ENCODE peak calls at places on chromosome 16, in four cellular contexts. G is ovary, W is body of pancreas, P is IMR-90. S is an unnamed sample.

GRCh38 chr16:27232875-27233605 is 29.7 kb downstream of the KDM8 start:
- DNase-seq in G (peak), W (no peak), P (no peak), S (peak)

GRCh38 chr16:50273888-50274770 is 7.8 kb downstream of the ADCY7 start:
- DNase-seq in W (no peak), G (peak), P (no peak), S (no peak)

GRCh38 chr16:31703526-31704128 is 170.0 kb upstream of the ZNF267 start:
- DNase-seq in P (no peak), G (no peak), W (no peak), S (no peak)

GRCh38 chr16:66427871-66428681 is 981 bp downstream of the BEAN1 start:
- DNase-seq in W (no peak), P (no peak), G (no peak), S (no peak)

GRCh38 chr16:84844049-84844350 is 24.2 kb downstream of the CRISPLD2 start:
- DNase-seq in P (no peak), G (no peak), W (peak), S (no peak)

GRCh38 chr16:25065899-25066298 is 45.6 kb upstream of the LCMT1 start:
- DNase-seq in G (no peak), W (no peak), P (no peak), S (no peak)

GRCh38 chr16:1330260-1330914 is 3.1 kb upstream of the BAIAP3 start:
- DNase-seq in P (no peak), W (no peak), G (no peak), S (no peak)

GRCh38 chr16:25713785-25714570 is 22.2 kb downstream of the HS3ST4 start:
- DNase-seq in W (no peak), G (no peak), P (no peak), S (no peak)

GRCh38 chr16:30083216-30084055 is 7.6 kb downstream of the PPP4C start:
- DNase-seq in P (no peak), W (no peak), G (no peak), S (no peak)

GRCh38 chr16:67241008-67241900 is 6.0 kb downstream of the FHOD1 start:
- DNase-seq in G (no peak), P (peak), W (peak), S (peak)

GRCh38 chr16:9008335-9009260 is 44.9 kb upstream of the USP7 start:
- DNase-seq in P (peak), G (peak), W (peak), S (peak)

GRCh38 chr16:27740496-27741201 is 190.7 kb downstream of the KATNIP start:
- DNase-seq in W (no peak), G (no peak), P (no peak), S (no peak)

GRCh38 chr16:78791011-78791410 is 691.6 kb downstream of the WWOX start:
- DNase-seq in G (no peak), P (no peak), W (no peak), S (no peak)

GRCh38 chr16:578870-579405 is 9.2 kb downstream of the PIGQ start:
- DNase-seq in P (peak), W (peak), G (peak), S (peak)

GRCh38 chr16:82016964-82017363 is 5.7 kb upstream of the SDR42E1 start:
- DNase-seq in W (no peak), P (no peak), G (no peak), S (no peak)

DNA sequence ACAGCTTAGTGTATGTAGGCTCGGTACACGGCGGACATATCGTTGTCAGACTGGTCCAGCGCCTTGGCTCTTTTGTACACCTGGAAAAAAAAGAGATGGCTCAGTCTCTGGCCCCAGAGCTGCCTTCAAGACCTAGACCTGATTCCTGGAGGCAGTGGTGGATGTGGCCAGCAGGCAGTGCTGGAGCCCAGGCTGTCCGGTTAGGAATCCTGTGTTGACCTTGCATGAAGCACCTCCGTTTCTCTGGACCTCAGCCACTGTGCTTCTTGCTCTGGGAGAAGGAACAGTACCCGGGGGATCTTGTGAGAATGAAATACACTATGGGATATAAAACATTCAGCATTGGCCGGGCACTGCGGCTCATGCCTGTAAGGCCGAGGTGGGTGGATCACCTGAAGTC is 2.8 kb upstream of the ROGDI start:
- DNase-seq in P (no peak), W (no peak), G (no peak), S (no peak)
- TF ChIP-seq POLR2A in P (no peak), W (no peak), G (no peak), S (no peak)

GRCh38 chr16:89422527-89422904 is 67.8 kb downstream of the ANKRD11 start:
- DNase-seq in P (peak), W (no peak), G (no peak), S (no peak)
- TF ChIP-seq POLR2A in P (no peak), W (no peak), G (no peak), S (no peak)

DNA sequence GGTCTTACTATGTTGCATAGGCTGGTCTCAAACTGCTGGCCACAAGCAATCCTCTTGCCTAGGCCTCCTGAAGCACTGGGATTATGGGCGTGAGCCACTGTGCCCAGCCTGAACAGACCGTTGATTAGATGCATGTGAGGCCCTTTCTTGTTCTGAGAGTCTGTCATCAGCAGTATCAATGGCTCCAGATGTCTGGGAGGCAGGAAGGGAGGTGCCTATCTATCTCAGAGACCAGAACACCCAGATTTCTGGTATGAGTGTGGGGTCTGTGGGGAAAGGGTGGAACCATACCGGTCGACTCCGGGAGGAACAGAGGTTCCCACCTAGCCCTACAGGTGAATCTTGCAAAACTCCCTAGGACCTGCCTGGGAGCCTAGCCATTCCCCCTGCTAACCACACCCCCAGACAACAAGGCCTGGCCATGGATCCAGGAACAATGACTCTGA is 71.7 kb downstream of the PRKCB start:
- DNase-seq in P (no peak), G (no peak), W (no peak), S (no peak)
- TF ChIP-seq POLR2A in P (no peak), G (no peak), W (no peak), S (no peak)

DNA sequence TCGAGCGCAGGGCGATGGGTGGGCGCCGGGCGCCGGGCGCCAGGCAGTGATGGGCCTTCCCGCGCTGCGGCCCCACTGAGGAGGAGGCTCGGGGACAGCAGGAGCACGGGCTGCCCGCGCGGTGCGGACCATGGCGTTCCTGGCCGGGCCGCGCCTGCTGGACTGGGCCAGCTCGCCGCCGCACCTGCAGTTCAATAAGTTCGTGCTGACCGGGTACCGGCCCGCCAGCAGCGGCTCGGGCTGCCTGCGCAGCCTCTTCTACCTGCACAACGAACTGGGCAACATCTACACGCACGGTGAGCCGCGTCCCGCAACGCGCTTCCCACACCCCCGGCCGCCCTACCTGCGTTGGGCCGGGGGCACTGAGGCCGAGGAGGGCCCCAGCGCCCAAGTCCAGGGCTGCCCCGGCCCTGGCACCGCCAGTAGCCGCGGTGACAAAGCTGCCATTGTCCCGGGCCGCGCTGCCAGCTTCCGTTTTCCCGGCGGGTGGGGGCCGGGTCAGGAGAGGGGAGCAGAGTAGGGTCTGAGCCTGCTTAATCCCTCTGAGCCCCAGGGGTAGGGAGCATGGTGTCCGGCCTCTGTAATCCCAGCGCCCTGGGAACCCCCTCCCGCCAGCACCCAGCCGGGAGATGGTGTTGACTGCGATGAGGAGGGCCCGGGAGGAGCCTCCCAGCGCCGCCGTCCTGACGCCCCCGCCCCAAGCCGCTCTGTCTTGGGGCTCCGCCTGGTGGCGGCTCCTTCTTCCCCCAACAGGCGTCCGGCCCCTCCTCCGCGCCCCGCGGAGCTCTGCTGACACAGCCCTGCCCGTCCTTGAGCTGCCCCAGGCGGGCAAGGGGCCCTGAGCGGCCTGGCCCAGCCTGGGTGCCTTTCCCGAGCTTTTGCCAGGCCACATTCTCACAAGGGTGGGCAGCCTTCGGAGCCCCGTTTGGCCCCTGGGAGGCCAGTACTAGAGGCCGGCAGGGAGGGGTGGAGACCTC is 685 bp downstream of the PAQR4 start:
- DNase-seq in G (no peak), P (peak), W (peak), S (peak)
- TF ChIP-seq POLR2A in G (no peak), P (no peak), W (no peak), S (no peak)

GRCh38 chr16:88961031-88961430 is 16.0 kb downstream of the CBFA2T3 start:
- DNase-seq in G (no peak), P (no peak), W (no peak), S (no peak)

GRCh38 chr16:88963583-88963982 is 13.4 kb downstream of the CBFA2T3 start:
- DNase-seq in G (no peak), P (no peak), W (no peak), S (no peak)

GRCh38 chr16:88960516-88960915 is 16.5 kb downstream of the CBFA2T3 start:
- DNase-seq in P (no peak), W (no peak), G (no peak), S (no peak)

GRCh38 chr16:88964636-88965035 is 12.4 kb downstream of the CBFA2T3 start:
- DNase-seq in W (no peak), G (no peak), P (no peak), S (no peak)

GRCh38 chr16:88962478-88963152 is 14.4 kb downstream of the CBFA2T3 start:
- DNase-seq in W (no peak), P (no peak), G (no peak), S (no peak)
- TF ChIP-seq POLR2A in W (no peak), P (no peak), G (no peak), S (no peak)